ENCODE peak calls at places on chromosomes 3 and 15, in seven cellular contexts. O is HL-60, P is stomach, Z is breast epithelium, F is colonic mucosa, L is ovary, K is thoracic aorta. A is an unnamed sample.

GRCh38 chr15:85624241-85624855 is 170.4 kb downstream of the KLHL25 start:
- DNase-seq in P (no peak), F (no peak), O (peak; percentile 42), L (no peak), Z (no peak), K (no peak), A (no peak)

GRCh38 chr15:101446527-101447167 is 42.9 kb downstream of the PCSK6 start:
- DNase-seq in P (peak; percentile 18), L (no peak), O (no peak), K (no peak), Z (no peak), F (no peak), A (no peak)

GRCh38 chr15:80526556-80527340 is 122.6 kb downstream of the ARNT2 start:
- DNase-seq in L (no peak), K (no peak), O (no peak), P (no peak), Z (no peak), F (no peak), A (peak; percentile 37)

GRCh38 chr15:100330221-100330620 is 11.6 kb downstream of the ADAMTS17 start:
- DNase-seq in O (no peak), P (peak; percentile 23), L (no peak), K (no peak), Z (no peak), F (no peak), A (no peak)

GRCh38 chr3:87298111-87298718 is 21.8 kb upstream of the POU1F1 start:
- DNase-seq in K (no peak), F (no peak), Z (no peak), P (no peak), O (no peak), L (no peak), A (no peak)

GRCh38 chr3:138114988-138115971 is at the start of gene DZIP1L:
- DNase-seq in P (peak; percentile 56), F (peak; percentile 36), L (peak; percentile 67), Z (peak; percentile 37), O (peak; percentile 30), K (no peak), A (peak; percentile 69)

GRCh38 chr3:56154297-56154696 is 314.0 kb downstream of the ERC2 start:
- DNase-seq in K (no peak), P (no peak), L (no peak), Z (no peak), F (no peak), O (no peak), A (no peak)

GRCh38 chr3:117144832-117145231 is 435.3 kb downstream of the TUSC7 start:
- DNase-seq in F (no peak), K (no peak), L (no peak), P (no peak), Z (no peak), O (no peak), A (no peak)

GRCh38 chr3:101065962-101066361 is 72.7 kb upstream of the ABI3BP start:
- DNase-seq in P (no peak), Z (no peak), K (no peak), F (no peak), O (no peak), L (no peak), A (no peak)

GRCh38 chr3:18559323-18559972 is 134.3 kb upstream of the SATB1 start:
- DNase-seq in K (no peak), O (peak; percentile 43), F (peak; percentile 42), P (peak; percentile 30), Z (no peak), L (no peak), A (no peak)

GRCh38 chr3:20185364-20185732 is 658 bp downstream of the SGO1 start:
- DNase-seq in L (no peak), P (no peak), K (no peak), Z (no peak), O (peak; percentile 21), F (peak; percentile 19), A (no peak)

GRCh38 chr3:115099115-115099884 is 47.8 kb downstream of the ZBTB20 start:
- DNase-seq in Z (no peak), L (no peak), P (no peak), O (no peak), F (no peak), K (no peak), A (no peak)

GRCh38 chr15:72554471-72555425 is 80.6 kb downstream of the ARIH1 start:
- DNase-seq in Z (no peak), P (no peak), L (no peak), K (no peak), O (no peak), F (no peak), A (no peak)

GRCh38 chr3:187062526-187063177 is 76.6 kb downstream of the RPL39L start:
- DNase-seq in L (no peak), P (no peak), F (no peak), O (no peak), K (no peak), Z (peak; percentile 46), A (no peak)

GRCh38 chr15:26864664-26865191 is 2.1 kb upstream of the GABRA5 start:
- DNase-seq in K (no peak), O (peak; percentile 29), Z (no peak), L (no peak), P (peak; percentile 31), F (no peak), A (no peak)

GRCh38 chr15:41115652-41116115 is 396 bp downstream of the INO80 start:
- DNase-seq in K (peak; percentile 25), Z (peak; percentile 51), P (peak; percentile 55), F (peak; percentile 72), O (peak; percentile 66), L (peak; percentile 48), A (no peak)

GRCh38 chr3:10918011-10918410 is 74.5 kb upstream of the SLC6A1 start:
- DNase-seq in O (no peak), Z (no peak), P (no peak), K (no peak), F (no peak), L (no peak), A (no peak)

GRCh38 chr15:73941871-73942635 is 15.8 kb downstream of the LOXL1 start:
- DNase-seq in O (no peak), L (no peak), K (no peak), P (no peak), Z (no peak), F (no peak), A (no peak)

GRCh38 chr15:73940061-73940981 is 14.1 kb downstream of the LOXL1 start:
- DNase-seq in P (no peak), K (no peak), F (no peak), O (no peak), Z (no peak), L (no peak), A (no peak)

GRCh38 chr15:73942751-73943270 is 16.5 kb downstream of the LOXL1 start:
- DNase-seq in Z (no peak), P (no peak), K (no peak), F (no peak), L (no peak), O (no peak), A (no peak)

GRCh38 chr15:73941449-73941848 is 15.2 kb downstream of the LOXL1 start:
- DNase-seq in Z (no peak), L (no peak), O (no peak), F (no peak), K (no peak), P (no peak), A (peak; percentile 10)

DNA sequence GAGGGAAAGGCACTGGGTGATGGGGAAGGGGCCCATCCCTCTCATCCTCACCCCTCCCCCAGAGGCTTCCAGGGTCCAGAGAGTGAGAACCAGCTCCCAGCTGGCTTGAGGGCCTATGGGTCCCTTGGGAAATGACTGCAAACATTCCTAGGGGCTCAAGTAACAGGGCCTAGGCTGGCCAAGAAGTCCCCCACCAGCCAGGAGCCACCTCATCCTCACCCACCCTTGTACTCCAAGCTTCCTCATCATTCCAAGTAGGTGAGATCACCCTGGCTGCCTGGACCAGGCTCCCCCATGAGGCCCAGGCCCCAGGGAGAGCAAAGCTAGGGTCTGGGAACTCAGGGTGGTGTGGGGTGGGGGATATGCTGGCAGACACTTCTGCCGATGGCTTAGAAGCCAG is 14.8 kb downstream of the LOXL1 start:
- DNase-seq in O (no peak), K (peak; percentile 72), Z (no peak), L (no peak), P (no peak), F (no peak), A (peak; percentile 46)
- H3K27ac ChIP-seq in O (no peak overlapping the region), K (peak overlapping the region; percentile 95), Z (no peak overlapping the region), L (no peak overlapping the region), P (no peak overlapping the region), F (no peak overlapping the region), A (no peak overlapping the region)

GRCh38 chr3:62835594-62836236 is 39.5 kb downstream of the CADPS start:
- DNase-seq in L (no peak), P (no peak), F (no peak), K (no peak), O (no peak), Z (no peak), A (no peak)
- H3K27ac ChIP-seq in L (no peak overlapping the region), P (no peak overlapping the region), F (no peak overlapping the region), K (no peak overlapping the region), O (no peak overlapping the region), Z (no peak overlapping the region), A (no peak overlapping the region)

GRCh38 chr3:134922866-134923265 is 127.8 kb downstream of the EPHB1 start:
- DNase-seq in F (no peak), K (no peak), P (no peak), O (no peak), Z (no peak), L (no peak), A (no peak)

GRCh38 chr3:134917631-134918030 is 122.6 kb downstream of the EPHB1 start:
- DNase-seq in K (no peak), F (no peak), P (no peak), O (no peak), Z (no peak), L (no peak), A (no peak)

GRCh38 chr3:134923286-134923685 is 128.2 kb downstream of the EPHB1 start:
- DNase-seq in Z (no peak), K (no peak), F (no peak), L (no peak), P (no peak), O (no peak), A (no peak)

GRCh38 chr3:134916276-134916961 is 121.4 kb downstream of the EPHB1 start:
- DNase-seq in Z (no peak), K (no peak), O (no peak), P (no peak), F (no peak), L (no peak), A (no peak)

DNA sequence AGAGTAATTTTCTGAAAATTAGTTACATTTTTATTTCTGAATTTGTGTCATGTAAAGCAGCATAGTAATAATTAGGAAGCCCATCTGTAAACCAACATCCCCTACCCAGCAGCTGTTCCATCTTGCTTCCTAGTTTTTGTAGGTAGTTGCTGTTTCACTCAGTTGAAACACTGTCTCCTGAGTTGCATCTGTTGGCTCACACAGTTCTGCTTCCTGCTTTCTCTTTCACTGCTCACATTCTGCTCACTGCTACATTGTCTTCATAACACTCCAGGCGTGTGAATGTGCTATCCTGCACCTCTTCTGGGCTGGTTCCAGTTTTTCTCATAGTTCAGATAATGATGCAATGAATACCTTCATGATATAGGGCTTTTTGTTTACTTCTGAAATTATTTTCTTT is 123.4 kb downstream of the EPHB1 start:
- DNase-seq in K (no peak), L (no peak), F (no peak), P (no peak), O (no peak), Z (no peak), A (no peak)
- H3K27ac ChIP-seq in K (no peak overlapping the region), L (no peak overlapping the region), F (no peak overlapping the region), P (no peak overlapping the region), O (no peak overlapping the region), Z (no peak overlapping the region), A (no peak overlapping the region)

DNA sequence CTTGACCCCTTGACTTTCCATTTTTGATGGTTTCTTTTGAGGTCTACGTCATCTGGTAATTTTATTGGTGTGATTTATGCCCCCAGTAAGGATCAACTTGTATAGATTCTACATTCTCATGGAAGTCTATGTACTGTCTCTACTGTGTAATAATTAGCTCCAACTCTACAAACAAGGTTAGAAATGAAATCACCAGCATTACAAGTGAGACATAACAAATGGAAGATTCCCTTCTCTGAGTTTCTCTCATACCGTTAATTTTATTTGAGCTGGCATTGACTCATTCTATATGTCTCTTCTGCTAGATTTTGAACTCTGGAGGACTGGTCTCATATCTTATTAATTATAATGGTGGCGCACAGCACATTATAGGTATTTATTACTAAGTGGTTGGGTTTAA is 138.9 kb downstream of the LPP start:
- DNase-seq in L (no peak), Z (no peak), F (no peak), K (no peak), O (no peak), P (no peak), A (no peak)
- H3K27ac ChIP-seq in L (no peak overlapping the region), Z (no peak overlapping the region), F (no peak overlapping the region), K (no peak overlapping the region), O (no peak overlapping the region), P (peak overlapping the region; percentile 83), A (no peak overlapping the region)

A was measured in heart left ventricle.